ENCODE peak calls at places on chromosome 4, in eight cellular contexts. P is fibroblast of lung, T is heart left ventricle, M is endothelial cell, A is dorsolateral prefrontal cortex, E is GM12865, H is RWPE1, N is HFF-Myc. X is an unnamed sample.

GRCh38 chr4:177047070-177047850 is 254.5 kb upstream of the VEGFC start:
- DNase-seq in P (peak; percentile 87), T (peak; percentile 53), M (peak; percentile 81), A (peak; percentile 57), E (peak; percentile 78), H (peak; percentile 52), N (peak; percentile 67), X (peak; percentile 44)

GRCh38 chr4:182449186-182449880 is 206.1 kb downstream of the TENM3 start:
- DNase-seq in P (peak; percentile 48), T (no peak), M (peak; percentile 61), A (peak; percentile 42), E (no peak), H (peak; percentile 36), N (no peak), X (no peak)

GRCh38 chr4:137432431-137432830 is 99.9 kb downstream of the PCDH18 start:
- DNase-seq in P (peak; percentile 7), T (no peak), M (no peak), A (no peak), E (no peak), H (no peak), N (no peak), X (no peak)

GRCh38 chr4:140691369-140691768 is 64.8 kb downstream of the TBC1D9 start:
- DNase-seq in P (peak; percentile 67), T (no peak), M (peak; percentile 17), A (no peak), E (no peak), H (no peak), N (no peak), X (no peak)

GRCh38 chr4:159410076-159410777 is 307.3 kb downstream of the RAPGEF2 start:
- DNase-seq in P (no peak), T (no peak), M (no peak), A (no peak), E (peak; percentile 25), H (peak; percentile 79), N (no peak), X (no peak)

GRCh38 chr4:150021483-150021882 is 56.8 kb upstream of the DCLK2 start:
- DNase-seq in P (no peak), T (no peak), M (no peak), A (no peak), E (no peak), H (no peak), N (no peak), X (no peak)

GRCh38 chr4:146981651-146982050 is 36.0 kb upstream of the TTC29 start:
- DNase-seq in P (peak; percentile 11), T (no peak), M (no peak), A (no peak), E (no peak), H (no peak), N (no peak), X (no peak)

GRCh38 chr4:159401791-159402380 is 299.0 kb downstream of the RAPGEF2 start:
- DNase-seq in P (peak; percentile 66), T (no peak), M (no peak), A (no peak), E (no peak), H (peak; percentile 64), N (peak; percentile 55), X (no peak)

GRCh38 chr4:8290701-8290970 is 21.1 kb downstream of the HTRA3 start:
- DNase-seq in P (no peak), T (peak; percentile 11), M (no peak), A (no peak), E (no peak), H (no peak), N (no peak), X (no peak)

GRCh38 chr4:111633663-111634266 is 511.5 kb upstream of the FAM241A start:
- DNase-seq in P (no peak), T (no peak), M (no peak), A (no peak), E (no peak), H (no peak), N (no peak), X (no peak)

GRCh38 chr4:185717018-185717726 is 94.8 kb downstream of the SORBS2 start:
- DNase-seq in P (no peak), T (peak; percentile 73), M (no peak), A (no peak), E (no peak), H (no peak), N (no peak), X (no peak)

GRCh38 chr4:69323284-69323683 is 43.0 kb downstream of the UGT2B28 start:
- DNase-seq in P (no peak), T (no peak), M (no peak), A (no peak), E (no peak), H (no peak), N (no peak), X (no peak)
- TF ChIP-seq CTCF in P (no peak), T (no peak), M (no peak), A (no peak), E (no peak), H (no peak), N (no peak), X (no peak)

DNA sequence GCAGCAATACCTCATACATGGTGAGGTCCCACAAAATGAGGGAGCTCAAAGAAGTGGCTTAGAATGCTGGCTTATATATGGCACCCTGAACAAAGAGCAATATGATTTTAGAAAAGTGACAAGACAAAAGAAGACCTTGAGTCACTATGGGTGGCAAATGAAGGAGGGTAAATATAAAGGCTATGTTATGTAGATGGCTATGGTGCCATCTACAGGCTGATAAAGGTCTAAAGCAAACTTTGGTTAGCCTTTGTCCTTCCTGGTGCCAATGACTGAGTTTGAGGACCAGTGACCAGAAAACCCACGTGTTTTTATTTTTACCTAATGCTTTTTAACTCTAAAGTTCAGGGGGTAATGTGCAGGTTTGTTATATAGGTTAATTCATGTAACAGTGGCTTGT is 151.8 kb downstream of the CCNG2 start:
- DNase-seq in P (peak; percentile 29), T (no peak), M (no peak), A (no peak), E (peak; percentile 41), H (peak; percentile 59), N (no peak), X (no peak)
- TF ChIP-seq CTCF in P (peak; percentile 41), T (peak; percentile 11), M (no peak), A (peak; percentile 31), E (peak; percentile 40), H (peak; percentile 40), N (peak; percentile 43), X (peak; percentile 37)

GRCh38 chr4:129254126-129254525 is 158.2 kb downstream of the C4orf33 start:
- DNase-seq in P (no peak), T (no peak), M (no peak), A (no peak), E (no peak), H (no peak), N (no peak), X (no peak)

GRCh38 chr4:129248621-129249020 is 152.7 kb downstream of the C4orf33 start:
- DNase-seq in P (no peak), T (no peak), M (no peak), A (no peak), E (no peak), H (no peak), N (no peak), X (no peak)

DNA sequence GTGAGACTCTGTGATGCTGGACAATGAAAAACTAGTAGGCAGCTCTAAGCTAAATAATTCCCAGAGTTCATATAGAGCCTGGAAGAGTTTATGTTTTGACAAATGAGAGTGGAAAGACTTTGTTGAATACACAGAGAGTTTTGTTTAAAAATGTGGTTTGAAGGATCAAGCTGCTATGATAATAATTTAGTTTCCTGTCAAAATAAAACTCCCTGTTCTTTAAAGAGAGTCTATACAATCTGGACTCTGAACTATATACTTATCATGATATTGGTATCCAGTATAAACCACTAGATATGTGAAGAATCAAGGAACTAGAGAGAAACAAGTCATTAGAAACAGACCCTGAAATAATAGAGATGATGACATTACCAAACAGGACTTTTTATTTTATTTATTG is 158.6 kb downstream of the C4orf33 start:
- DNase-seq in P (peak; percentile 60), T (no peak), M (no peak), A (no peak), E (no peak), H (no peak), N (no peak), X (no peak)
- TF ChIP-seq CTCF in P (no peak), T (no peak), M (no peak), A (no peak), E (no peak), H (no peak), N (no peak), X (no peak)

DNA sequence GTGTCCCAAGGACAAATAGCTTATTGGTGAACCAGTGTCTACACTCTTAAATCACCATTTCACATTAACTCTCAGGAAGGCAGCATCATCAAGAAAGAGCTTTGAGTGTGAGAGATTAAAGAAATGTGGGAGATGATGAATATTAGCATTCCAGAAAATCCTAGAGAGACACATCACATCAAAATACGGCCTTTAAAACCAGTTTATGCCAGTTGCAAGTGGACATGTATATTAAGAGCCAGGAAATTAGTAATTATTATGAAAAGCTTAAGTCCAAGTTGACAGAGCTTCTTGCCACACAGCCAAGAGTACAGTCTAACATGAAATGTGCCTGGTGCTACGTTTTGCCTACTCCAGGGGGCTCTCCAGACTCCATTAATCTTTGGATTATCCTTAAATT is 503.0 kb upstream of the BOD1L1 start:
- DNase-seq in P (no peak), T (no peak), M (no peak), A (no peak), E (no peak), H (no peak), N (no peak), X (no peak)
- TF ChIP-seq CTCF in P (no peak), T (no peak), M (no peak), A (no peak), E (no peak), H (no peak), N (no peak), X (no peak)

DNA sequence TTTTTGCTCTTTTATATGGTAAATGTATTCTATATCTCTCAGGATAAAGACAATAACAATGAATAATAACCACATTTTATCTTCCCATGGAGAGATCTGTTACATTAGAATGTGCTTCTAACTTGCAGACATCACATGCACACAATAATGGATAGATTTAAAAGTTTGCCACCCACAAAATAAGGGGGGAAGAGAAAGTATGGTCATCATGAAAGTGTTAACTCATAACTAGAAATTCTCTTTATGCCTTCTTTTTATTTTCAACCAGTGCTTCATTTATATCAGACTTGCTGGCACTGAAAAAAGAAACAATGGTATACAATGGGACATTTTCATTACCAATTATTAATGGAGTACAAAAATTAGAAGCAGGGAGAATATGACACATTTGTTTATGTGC is 470.0 kb downstream of the FAT4 start:
- DNase-seq in P (no peak), T (no peak), M (no peak), A (no peak), E (no peak), H (no peak), N (no peak), X (no peak)
- TF ChIP-seq CTCF in P (no peak), T (no peak), M (no peak), A (no peak), E (no peak), H (no peak), N (no peak), X (no peak)